ENCODE peak calls at places on chromosomes 7 and 10, in nine cellular contexts. U is heart left ventricle, E is spleen, M is endothelial cell of umbilical vein, A is body of pancreas, O is GM12878, Y is tibial nerve, Q is IMR-90, R is adrenal gland. N is an unnamed sample.

GRCh38 chr7:70568674-70569334 is 563.1 kb upstream of the GALNT17 start:
- DNase-seq in U (peak; percentile 45), E (no peak), M (no peak), A (peak; percentile 79), O (no peak), Y (no peak), Q (no peak), R (peak; percentile 89), N (no peak)

GRCh38 chr10:58282615-58283014 is 13.7 kb downstream of the CISD1 start:
- DNase-seq in U (no peak), E (no peak), M (peak; percentile 93), A (no peak), O (peak; percentile 70), Y (no peak), Q (no peak), R (no peak), N (no peak)

GRCh38 chr7:2104107-2104710 is 128.5 kb downstream of the MAD1L1 start:
- DNase-seq in U (peak; percentile 89), E (peak; percentile 91), M (peak; percentile 87), A (peak; percentile 62), O (no peak), Y (peak; percentile 83), Q (peak; percentile 93), R (peak; percentile 59), N (peak; percentile 97)

GRCh38 chr10:6300106-6300783 is 97.5 kb downstream of the PFKFB3 start:
- DNase-seq in U (no peak), E (no peak), M (no peak), A (no peak), O (peak; percentile 97), Y (no peak), Q (peak; percentile 56), R (peak; percentile 30), N (peak; percentile 76)

GRCh38 chr7:106121189-106121799 is 9.2 kb upstream of the SYPL1 start:
- DNase-seq in U (no peak), E (no peak), M (no peak), A (no peak), O (no peak), Y (no peak), Q (no peak), R (no peak), N (no peak)

GRCh38 chr7:66114743-66115727 is at the start of gene CRCP:
- DNase-seq in U (peak; percentile 86), E (peak; percentile 98), M (peak; percentile 84), A (peak; percentile 87), O (peak; percentile 42), Y (peak; percentile 55), Q (peak; percentile 70), R (peak; percentile 89), N (peak; percentile 80)

GRCh38 chr10:66183028-66183427 is 742.8 kb upstream of the LRRTM3 start:
- DNase-seq in U (no peak), E (no peak), M (no peak), A (no peak), O (no peak), Y (no peak), Q (no peak), R (no peak), N (no peak)

GRCh38 chr7:40551685-40552576 is 417.1 kb downstream of the SUGCT start:
- DNase-seq in U (peak; percentile 21), E (peak; percentile 74), M (peak; percentile 68), A (no peak), O (peak; percentile 11), Y (no peak), Q (peak; percentile 88), R (peak; percentile 34), N (no peak)

GRCh38 chr7:143285806-143286521 is 1.2 kb downstream of the TMEM139 start:
- DNase-seq in U (no peak), E (no peak), M (no peak), A (no peak), O (no peak), Y (no peak), Q (no peak), R (no peak), N (no peak)

GRCh38 chr7:4129481-4130122 is 552.5 kb upstream of the FOXK1 start:
- DNase-seq in U (no peak), E (peak; percentile 66), M (peak; percentile 36), A (peak; percentile 47), O (no peak), Y (no peak), Q (no peak), R (no peak), N (no peak)

GRCh38 chr10:91745086-91745831 is 53.0 kb upstream of the TNKS2 start:
- DNase-seq in U (no peak), E (no peak), M (no peak), A (peak; percentile 44), O (no peak), Y (no peak), Q (no peak), R (no peak), N (no peak)

GRCh38 chr7:13851756-13852155 is 137.7 kb downstream of the ETV1 start:
- DNase-seq in U (no peak), E (no peak), M (no peak), A (no peak), O (no peak), Y (no peak), Q (peak; percentile 89), R (no peak), N (no peak)

GRCh38 chr10:120634629-120635028 is 177.6 kb downstream of the PLPP4 start:
- DNase-seq in U (no peak), E (no peak), M (no peak), A (no peak), O (no peak), Y (no peak), Q (no peak), R (no peak), N (no peak)

GRCh38 chr7:135359633-135360032 is 126.0 kb downstream of the STRA8 start:
- DNase-seq in U (peak; percentile 29), E (no peak), M (no peak), A (no peak), O (no peak), Y (no peak), Q (no peak), R (no peak), N (no peak)

GRCh38 chr7:135367114-135367513 is 133.5 kb downstream of the STRA8 start:
- DNase-seq in U (no peak), E (no peak), M (no peak), A (no peak), O (no peak), Y (no peak), Q (no peak), R (no peak), N (no peak)

GRCh38 chr7:135368416-135369186 is 135.0 kb downstream of the STRA8 start:
- DNase-seq in U (no peak), E (no peak), M (no peak), A (peak; percentile 32), O (no peak), Y (no peak), Q (no peak), R (no peak), N (no peak)

GRCh38 chr7:135361788-135362187 is 128.2 kb downstream of the STRA8 start:
- DNase-seq in U (no peak), E (no peak), M (no peak), A (no peak), O (no peak), Y (no peak), Q (no peak), R (no peak), N (no peak)

GRCh38 chr7:135362871-135363270 is 129.2 kb downstream of the STRA8 start:
- DNase-seq in U (no peak), E (no peak), M (no peak), A (no peak), O (no peak), Y (no peak), Q (no peak), R (no peak), N (no peak)
- TF ChIP-seq CTCF in U (no peak), E (no peak), M (peak; percentile 14), A (no peak), O (peak; percentile 19), Y (no peak), Q (no peak), R (no peak), N (no peak)

DNA sequence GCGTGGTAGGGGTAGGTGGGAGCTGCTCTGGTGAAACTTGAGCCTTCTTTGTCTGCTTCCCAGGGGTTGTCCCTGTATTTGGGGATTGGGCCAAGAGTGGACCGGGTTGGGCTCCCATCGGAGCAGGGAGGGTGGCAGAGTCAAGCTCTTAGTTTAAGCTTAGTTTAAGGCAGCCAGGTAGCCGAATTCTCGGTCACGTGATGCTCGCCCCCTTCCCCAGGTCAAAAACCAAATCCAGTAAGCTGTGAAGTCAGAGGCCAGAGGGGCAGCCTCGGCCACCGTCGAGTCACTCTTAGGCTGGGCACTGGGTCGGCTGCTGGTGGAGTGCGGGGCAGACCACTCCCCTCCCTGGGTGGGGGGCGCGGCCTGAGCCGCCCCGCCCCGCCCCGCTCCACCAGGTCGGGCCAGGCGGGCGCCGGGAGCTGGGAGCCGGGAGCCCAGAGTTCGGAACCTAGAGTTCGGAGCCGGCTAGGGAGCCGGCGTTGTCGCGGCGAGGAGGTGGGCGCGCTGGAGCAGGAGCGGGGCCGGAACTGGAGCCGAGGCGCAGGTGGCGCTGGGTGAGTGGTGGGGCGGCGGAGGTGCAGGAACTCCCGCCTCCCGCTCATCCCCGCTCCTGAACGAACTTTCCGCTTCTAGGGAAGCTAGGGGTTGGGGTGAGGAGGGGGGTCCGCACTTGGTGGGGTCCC is 2.8 kb upstream of the LZTS2 start:
- DNase-seq in U (no peak), E (peak; percentile 91), M (no peak), A (peak; percentile 66), O (no peak), Y (no peak), Q (no peak), R (no peak), N (no peak)
- TF ChIP-seq POLR2A in U (no peak), E (no peak), M (no peak), A (no peak), O (peak; percentile 3), Y (no peak), Q (no peak), R (no peak), N (no peak)

GRCh38 chr10:108112218-108112617 is 947.7 kb upstream of the SORCS1 start:
- DNase-seq in U (no peak), E (no peak), M (no peak), A (no peak), O (no peak), Y (no peak), Q (no peak), R (no peak), N (no peak)
- TF ChIP-seq CTCF in U (no peak), E (peak; percentile 25), M (no peak), A (no peak), O (peak; percentile 2), Y (no peak), Q (no peak), R (peak; percentile 8), N (no peak)

GRCh38 chr7:962401-963081 is 8.1 kb upstream of the ADAP1 start:
- DNase-seq in U (no peak), E (peak; percentile 74), M (no peak), A (no peak), O (no peak), Y (no peak), Q (no peak), R (no peak), N (no peak)

GRCh38 chr7:963236-964078 is 9.0 kb upstream of the ADAP1 start:
- DNase-seq in U (no peak), E (peak; percentile 76), M (no peak), A (peak; percentile 54), O (no peak), Y (no peak), Q (no peak), R (no peak), N (no peak)

GRCh38 chr7:961546-962400 is 7.3 kb upstream of the ADAP1 start:
- DNase-seq in U (no peak), E (peak; percentile 58), M (no peak), A (no peak), O (no peak), Y (no peak), Q (no peak), R (no peak), N (no peak)

GRCh38 chr7:966291-967069 is 8.9 kb downstream of the COX19 start:
- DNase-seq in U (no peak), E (peak; percentile 66), M (no peak), A (no peak), O (no peak), Y (no peak), Q (no peak), R (no peak), N (no peak)

GRCh38 chr7:964401-965231 is 10.1 kb upstream of the ADAP1 start:
- DNase-seq in U (peak; percentile 57), E (peak; percentile 73), M (no peak), A (no peak), O (no peak), Y (no peak), Q (peak; percentile 25), R (peak; percentile 83), N (peak; percentile 84)
- TF ChIP-seq POLR2A in U (no peak), E (no peak), M (no peak), A (no peak), O (peak; percentile 59), Y (no peak), Q (peak; percentile 23), R (no peak), N (no peak)

N was measured in lower leg skin.